ENCODE peak calls at places on chromosomes 7 and 10, in seven cellular contexts. One of them, this sample, is unnamed.

GRCh38 chr7:107972075-107972482 is 30.9 kb downstream of the LAMB1 start:
- DNase-seq in naive thymus-derived CD8-positive, alpha-beta T cell: no peak
- DNase-seq in stromal cell of bone marrow: peak; percentile 68
- DNase-seq in EL: no peak
- DNase-seq in endothelial cell of umbilical vein: peak; percentile 29
- DNase-seq in activated CD8-positive, alpha-beta memory T cell treated with anti-CD3 and anti-CD28 coated beads for 24 hours: no peak
- DNase-seq in T-helper 17 cell: no peak
- DNase-seq in this sample: peak; percentile 96

GRCh38 chr10:119296703-119297102 is 89.3 kb downstream of the GRK5 start:
- DNase-seq in naive thymus-derived CD8-positive, alpha-beta T cell: no peak
- DNase-seq in stromal cell of bone marrow: no peak
- DNase-seq in EL: no peak
- DNase-seq in endothelial cell of umbilical vein: no peak
- DNase-seq in activated CD8-positive, alpha-beta memory T cell treated with anti-CD3 and anti-CD28 coated beads for 24 hours: no peak
- DNase-seq in T-helper 17 cell: no peak
- DNase-seq in this sample: no peak

GRCh38 chr7:46651070-46651469 is 730.0 kb upstream of the IGFBP3 start:
- DNase-seq in naive thymus-derived CD8-positive, alpha-beta T cell: no peak
- DNase-seq in stromal cell of bone marrow: no peak
- DNase-seq in EL: no peak
- DNase-seq in endothelial cell of umbilical vein: no peak
- DNase-seq in activated CD8-positive, alpha-beta memory T cell treated with anti-CD3 and anti-CD28 coated beads for 24 hours: no peak
- DNase-seq in T-helper 17 cell: no peak
- DNase-seq in this sample: no peak

GRCh38 chr10:70797840-70798239 is 12.7 kb upstream of the TBATA start:
- DNase-seq in naive thymus-derived CD8-positive, alpha-beta T cell: no peak
- DNase-seq in stromal cell of bone marrow: no peak
- DNase-seq in EL: no peak
- DNase-seq in endothelial cell of umbilical vein: no peak
- DNase-seq in activated CD8-positive, alpha-beta memory T cell treated with anti-CD3 and anti-CD28 coated beads for 24 hours: no peak
- DNase-seq in T-helper 17 cell: no peak
- DNase-seq in this sample: no peak

GRCh38 chr7:151894131-151895007 is 17.5 kb upstream of the PRKAG2 start:
- DNase-seq in naive thymus-derived CD8-positive, alpha-beta T cell: no peak
- DNase-seq in stromal cell of bone marrow: no peak
- DNase-seq in EL: no peak
- DNase-seq in endothelial cell of umbilical vein: no peak
- DNase-seq in activated CD8-positive, alpha-beta memory T cell treated with anti-CD3 and anti-CD28 coated beads for 24 hours: no peak
- DNase-seq in T-helper 17 cell: no peak
- DNase-seq in this sample: no peak

GRCh38 chr7:143519411-143520131 is 41.9 kb downstream of the TAS2R41 start:
- DNase-seq in naive thymus-derived CD8-positive, alpha-beta T cell: no peak
- DNase-seq in stromal cell of bone marrow: peak; percentile 35
- DNase-seq in EL: peak; percentile 75
- DNase-seq in endothelial cell of umbilical vein: peak; percentile 60
- DNase-seq in activated CD8-positive, alpha-beta memory T cell treated with anti-CD3 and anti-CD28 coated beads for 24 hours: no peak
- DNase-seq in T-helper 17 cell: no peak
- DNase-seq in this sample: peak; percentile 29

GRCh38 chr10:82161264-82161663 is 286.3 kb downstream of the NRG3 start:
- DNase-seq in naive thymus-derived CD8-positive, alpha-beta T cell: no peak
- DNase-seq in stromal cell of bone marrow: no peak
- DNase-seq in EL: no peak
- DNase-seq in endothelial cell of umbilical vein: no peak
- DNase-seq in activated CD8-positive, alpha-beta memory T cell treated with anti-CD3 and anti-CD28 coated beads for 24 hours: no peak
- DNase-seq in T-helper 17 cell: no peak
- DNase-seq in this sample: no peak

GRCh38 chr10:123642293-123642692 is 23.9 kb upstream of the GPR26 start:
- DNase-seq in naive thymus-derived CD8-positive, alpha-beta T cell: no peak
- DNase-seq in stromal cell of bone marrow: no peak
- DNase-seq in EL: peak; percentile 27
- DNase-seq in endothelial cell of umbilical vein: no peak
- DNase-seq in activated CD8-positive, alpha-beta memory T cell treated with anti-CD3 and anti-CD28 coated beads for 24 hours: no peak
- DNase-seq in T-helper 17 cell: no peak
- DNase-seq in this sample: no peak

GRCh38 chr7:71135663-71136062 is 3.7 kb downstream of the GALNT17 start:
- DNase-seq in naive thymus-derived CD8-positive, alpha-beta T cell: no peak
- DNase-seq in stromal cell of bone marrow: no peak
- DNase-seq in EL: no peak
- DNase-seq in endothelial cell of umbilical vein: no peak
- DNase-seq in activated CD8-positive, alpha-beta memory T cell treated with anti-CD3 and anti-CD28 coated beads for 24 hours: no peak
- DNase-seq in T-helper 17 cell: no peak
- DNase-seq in this sample: no peak

GRCh38 chr10:61786728-61787127 is 114.8 kb upstream of the ARID5B start:
- DNase-seq in naive thymus-derived CD8-positive, alpha-beta T cell: no peak
- DNase-seq in stromal cell of bone marrow: peak; percentile 74
- DNase-seq in EL: peak; percentile 79
- DNase-seq in endothelial cell of umbilical vein: peak; percentile 50
- DNase-seq in activated CD8-positive, alpha-beta memory T cell treated with anti-CD3 and anti-CD28 coated beads for 24 hours: no peak
- DNase-seq in T-helper 17 cell: no peak
- DNase-seq in this sample: peak; percentile 69

GRCh38 chr10:74190494-74190893 is 39.5 kb downstream of the ADK start:
- DNase-seq in naive thymus-derived CD8-positive, alpha-beta T cell: no peak
- DNase-seq in stromal cell of bone marrow: no peak
- DNase-seq in EL: peak; percentile 65
- DNase-seq in endothelial cell of umbilical vein: no peak
- DNase-seq in activated CD8-positive, alpha-beta memory T cell treated with anti-CD3 and anti-CD28 coated beads for 24 hours: no peak
- DNase-seq in T-helper 17 cell: no peak
- DNase-seq in this sample: no peak

GRCh38 chr10:76315240-76315639 is 883.8 kb downstream of the LRMDA start:
- DNase-seq in naive thymus-derived CD8-positive, alpha-beta T cell: no peak
- DNase-seq in stromal cell of bone marrow: no peak
- DNase-seq in EL: no peak
- DNase-seq in endothelial cell of umbilical vein: no peak
- DNase-seq in activated CD8-positive, alpha-beta memory T cell treated with anti-CD3 and anti-CD28 coated beads for 24 hours: no peak
- DNase-seq in T-helper 17 cell: no peak
- DNase-seq in this sample: no peak

GRCh38 chr7:68107968-68108367 is 1111.3 kb downstream of the TYW1 start:
- DNase-seq in naive thymus-derived CD8-positive, alpha-beta T cell: no peak
- DNase-seq in stromal cell of bone marrow: peak; percentile 69
- DNase-seq in EL: no peak
- DNase-seq in endothelial cell of umbilical vein: no peak
- DNase-seq in activated CD8-positive, alpha-beta memory T cell treated with anti-CD3 and anti-CD28 coated beads for 24 hours: no peak
- DNase-seq in T-helper 17 cell: no peak
- DNase-seq in this sample: no peak

GRCh38 chr10:52334595-52334994 is 20.5 kb downstream of the DKK1 start:
- DNase-seq in naive thymus-derived CD8-positive, alpha-beta T cell: no peak
- DNase-seq in stromal cell of bone marrow: no peak
- DNase-seq in EL: peak; percentile 66
- DNase-seq in endothelial cell of umbilical vein: peak; percentile 62
- DNase-seq in activated CD8-positive, alpha-beta memory T cell treated with anti-CD3 and anti-CD28 coated beads for 24 hours: no peak
- DNase-seq in T-helper 17 cell: no peak
- DNase-seq in this sample: no peak

GRCh38 chr7:40827217-40828085 is 692.6 kb downstream of the SUGCT start:
- DNase-seq in naive thymus-derived CD8-positive, alpha-beta T cell: no peak
- DNase-seq in stromal cell of bone marrow: peak; percentile 85
- DNase-seq in EL: peak; percentile 26
- DNase-seq in endothelial cell of umbilical vein: no peak
- DNase-seq in activated CD8-positive, alpha-beta memory T cell treated with anti-CD3 and anti-CD28 coated beads for 24 hours: no peak
- DNase-seq in T-helper 17 cell: no peak
- DNase-seq in this sample: peak; percentile 73

GRCh38 chr7:112173214-112173905 is 32.8 kb downstream of the DOCK4 start:
- DNase-seq in naive thymus-derived CD8-positive, alpha-beta T cell: no peak
- DNase-seq in stromal cell of bone marrow: no peak
- DNase-seq in EL: no peak
- DNase-seq in endothelial cell of umbilical vein: peak; percentile 83
- DNase-seq in activated CD8-positive, alpha-beta memory T cell treated with anti-CD3 and anti-CD28 coated beads for 24 hours: no peak
- DNase-seq in T-helper 17 cell: no peak
- DNase-seq in this sample: no peak

GRCh38 chr10:34474060-34474376 is 341.1 kb downstream of the PARD3 start:
- DNase-seq in naive thymus-derived CD8-positive, alpha-beta T cell: no peak
- DNase-seq in stromal cell of bone marrow: peak; percentile 29
- DNase-seq in EL: peak; percentile 15
- DNase-seq in endothelial cell of umbilical vein: no peak
- DNase-seq in activated CD8-positive, alpha-beta memory T cell treated with anti-CD3 and anti-CD28 coated beads for 24 hours: no peak
- DNase-seq in T-helper 17 cell: no peak
- DNase-seq in this sample: peak; percentile 56

GRCh38 chr10:85789125-85789524 is 577.5 kb downstream of the GRID1 start:
- DNase-seq in naive thymus-derived CD8-positive, alpha-beta T cell: no peak
- DNase-seq in stromal cell of bone marrow: no peak
- DNase-seq in EL: no peak
- DNase-seq in endothelial cell of umbilical vein: no peak
- DNase-seq in activated CD8-positive, alpha-beta memory T cell treated with anti-CD3 and anti-CD28 coated beads for 24 hours: no peak
- DNase-seq in T-helper 17 cell: no peak
- DNase-seq in this sample: no peak

GRCh38 chr10:90443342-90443741 is 414.5 kb downstream of the HTR7 start:
- DNase-seq in naive thymus-derived CD8-positive, alpha-beta T cell: no peak
- DNase-seq in stromal cell of bone marrow: no peak
- DNase-seq in EL: no peak
- DNase-seq in endothelial cell of umbilical vein: no peak
- DNase-seq in activated CD8-positive, alpha-beta memory T cell treated with anti-CD3 and anti-CD28 coated beads for 24 hours: no peak
- DNase-seq in T-helper 17 cell: no peak
- DNase-seq in this sample: no peak

This sample was measured in fibroblast of the conjunctiva.